ENCODE peak calls at places on chromosomes 16 and 17, in ten cellular contexts. T is aorta; B is fibroblast of lung; A is ovary; N is stomach; Q is CD4-positive, CD25-positive, alpha-beta regulatory T cell; C is A549; E is PC-3; F is CD8-positive, alpha-beta memory T cell; I is hepatocyte. V is an unnamed sample.
A peak's percentile ranks its signal among the peaks of the same experiment; 100 is the strongest.

GRCh38 chr16:54027126-54027922 is 259.3 kb downstream of the IRX3 start:
- DNase-seq in T (no peak), B (peak; percentile 91), A (no peak), N (no peak), Q (no peak), C (no peak), E (peak; percentile 6), F (no peak), I (no peak), V (no peak)

GRCh38 chr17:28261219-28261618 is 57.8 kb upstream of the TMEM97 start:
- DNase-seq in T (no peak), B (no peak), A (no peak), N (no peak), Q (no peak), C (no peak), E (no peak), F (no peak), I (no peak), V (no peak)

GRCh38 chr17:82392209-82392920 is 20.8 kb downstream of the UTS2R start:
- DNase-seq in T (no peak), B (no peak), A (no peak), N (no peak), Q (no peak), C (no peak), E (no peak), F (no peak), I (peak; percentile 2), V (no peak)

GRCh38 chr16:897701-898100 is 73.1 kb downstream of the LMF1 start:
- DNase-seq in T (no peak), B (no peak), A (no peak), N (no peak), Q (no peak), C (no peak), E (no peak), F (no peak), I (no peak), V (no peak)

GRCh38 chr16:65634291-65634690 is 512.4 kb upstream of the CDH11 start:
- DNase-seq in T (no peak), B (peak; percentile 32), A (no peak), N (no peak), Q (no peak), C (no peak), E (no peak), F (no peak), I (no peak), V (no peak)

GRCh38 chr16:72291531-72291981 is 119.6 kb upstream of the PMFBP1 start:
- DNase-seq in T (no peak), B (peak; percentile 96), A (no peak), N (no peak), Q (no peak), C (peak; percentile 53), E (peak; percentile 77), F (no peak), I (peak; percentile 44), V (no peak)

GRCh38 chr17:32943647-32944191 is 15.8 kb downstream of the TMEM98 start:
- DNase-seq in T (no peak), B (peak; percentile 72), A (no peak), N (no peak), Q (no peak), C (no peak), E (no peak), F (no peak), I (peak; percentile 80), V (no peak)

GRCh38 chr17:14143678-14144077 is 74.4 kb downstream of the COX10 start:
- DNase-seq in T (no peak), B (peak; percentile 30), A (no peak), N (peak; percentile 47), Q (no peak), C (no peak), E (no peak), F (no peak), I (no peak), V (no peak)

GRCh38 chr16:48846277-48846676 is 236.3 kb upstream of the N4BP1 start:
- DNase-seq in T (no peak), B (no peak), A (no peak), N (no peak), Q (no peak), C (no peak), E (no peak), F (no peak), I (no peak), V (no peak)

GRCh38 chr17:61183793-61184192 is 215.8 kb upstream of the TBX2 start:
- DNase-seq in T (no peak), B (no peak), A (no peak), N (no peak), Q (no peak), C (no peak), E (no peak), F (no peak), I (no peak), V (no peak)

GRCh38 chr17:83124871-83125514 is 45.6 kb downstream of the METRNL start:
- DNase-seq in T (peak; percentile 66), B (no peak), A (no peak), N (no peak), Q (no peak), C (no peak), E (no peak), F (peak; percentile 27), I (no peak), V (peak; percentile 11)

GRCh38 chr17:71934520-71934919 is 186.3 kb upstream of the SOX9 start:
- DNase-seq in T (no peak), B (no peak), A (no peak), N (no peak), Q (no peak), C (no peak), E (peak; percentile 74), F (no peak), I (no peak), V (no peak)

GRCh38 chr16:3030128-3030871 is 6.4 kb downstream of the BICDL2 start:
- DNase-seq in T (no peak), B (no peak), A (no peak), N (no peak), Q (no peak), C (no peak), E (no peak), F (no peak), I (no peak), V (no peak)

GRCh38 chr16:3028716-3029319 is 5.0 kb downstream of the THOC6 start:
- DNase-seq in T (no peak), B (no peak), A (no peak), N (no peak), Q (no peak), C (no peak), E (no peak), F (no peak), I (no peak), V (no peak)

GRCh38 chr16:3029499-3030127 is 5.8 kb downstream of the THOC6 start:
- DNase-seq in T (no peak), B (peak; percentile 36), A (no peak), N (no peak), Q (no peak), C (no peak), E (no peak), F (no peak), I (peak; percentile 10), V (no peak)

GRCh38 chr16:3032624-3033023 is 4.1 kb downstream of the BICDL2 start:
- DNase-seq in T (no peak), B (no peak), A (no peak), N (no peak), Q (no peak), C (no peak), E (no peak), F (no peak), I (no peak), V (no peak)

DNA sequence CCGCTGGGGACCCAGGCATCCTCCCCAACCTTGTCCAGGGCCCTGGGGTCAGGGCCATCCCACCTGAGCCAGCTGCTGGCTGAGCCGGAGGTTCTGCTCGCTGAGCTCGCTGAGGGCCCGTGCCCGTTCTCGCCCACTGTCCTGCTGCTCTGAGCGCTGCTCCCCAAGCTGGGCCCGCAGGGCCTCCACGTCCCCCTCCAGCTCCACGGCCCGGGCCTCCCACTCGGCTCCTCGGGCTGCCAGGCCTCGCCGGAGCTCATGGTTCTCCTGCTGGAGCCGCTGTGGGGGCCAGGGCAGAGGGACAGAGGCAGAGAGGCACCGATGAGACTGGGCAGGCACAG is 5.9 kb downstream of the BICDL2 start:
- DNase-seq in T (no peak), B (no peak), A (no peak), N (no peak), Q (no peak), C (no peak), E (no peak), F (no peak), I (no peak), V (no peak)
- H3K9me3 ChIP-seq in T (no peaks in the 10 kb centered on the region), B (no peaks in the 10 kb centered on the region), A (no peaks in the 10 kb centered on the region), N (no peaks in the 10 kb centered on the region), Q (no peaks in the 10 kb centered on the region), C (no peaks in the 10 kb centered on the region), E (no peaks in the 10 kb centered on the region), F (no peaks in the 10 kb centered on the region), I (no peaks in the 10 kb centered on the region), V (no peaks in the 10 kb centered on the region)

DNA sequence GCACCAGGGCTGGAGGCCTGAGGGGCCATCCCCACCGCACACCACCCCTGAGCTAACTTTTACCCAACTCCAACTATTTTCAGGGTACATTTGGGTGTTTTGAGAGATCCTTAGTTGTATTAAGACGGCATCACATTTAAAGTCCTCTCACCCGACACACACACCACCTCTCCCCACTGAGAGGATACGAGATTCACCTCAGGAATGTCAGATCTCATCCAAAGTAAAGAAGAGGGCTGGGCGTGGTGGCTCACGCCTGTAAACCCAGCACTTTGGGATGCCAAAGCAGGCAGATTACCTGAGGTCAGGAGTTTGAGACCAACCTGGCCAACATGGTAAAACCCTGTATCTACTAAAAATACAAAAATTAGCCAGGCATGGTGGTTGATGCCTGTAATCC is 88.4 kb downstream of the RBFOX3 start:
- DNase-seq in T (no peak), B (no peak), A (no peak), N (no peak), Q (no peak), C (no peak), E (peak; percentile 23), F (no peak), I (no peak), V (no peak)
- H3K9me3 ChIP-seq in T (no peaks in the 10 kb centered on the region), B (no peaks in the 10 kb centered on the region), A (no peaks in the 10 kb centered on the region), N (no peaks in the 10 kb centered on the region), Q (no peaks in the 10 kb centered on the region), C (no peaks in the 10 kb centered on the region), E (no peaks in the 10 kb centered on the region), F (no peaks in the 10 kb centered on the region), I (no peaks in the 10 kb centered on the region), V (no peaks in the 10 kb centered on the region)

GRCh38 chr17:5943232-5943631 is 126.9 kb upstream of the WSCD1 start:
- DNase-seq in T (no peak), B (no peak), A (no peak), N (no peak), Q (no peak), C (no peak), E (no peak), F (no peak), I (no peak), V (no peak)
- H3K9me3 ChIP-seq in T (no peaks in the 10 kb centered on the region), B (no peaks in the 10 kb centered on the region), A (no peaks in the 10 kb centered on the region), N (peaks cover 12% of the 10 kb centered on the region), Q (no peaks in the 10 kb centered on the region), C (peaks cover 2% of the 10 kb centered on the region), E (no peaks in the 10 kb centered on the region), F (no peaks in the 10 kb centered on the region), I (no peaks in the 10 kb centered on the region), V (no peaks in the 10 kb centered on the region)

DNA sequence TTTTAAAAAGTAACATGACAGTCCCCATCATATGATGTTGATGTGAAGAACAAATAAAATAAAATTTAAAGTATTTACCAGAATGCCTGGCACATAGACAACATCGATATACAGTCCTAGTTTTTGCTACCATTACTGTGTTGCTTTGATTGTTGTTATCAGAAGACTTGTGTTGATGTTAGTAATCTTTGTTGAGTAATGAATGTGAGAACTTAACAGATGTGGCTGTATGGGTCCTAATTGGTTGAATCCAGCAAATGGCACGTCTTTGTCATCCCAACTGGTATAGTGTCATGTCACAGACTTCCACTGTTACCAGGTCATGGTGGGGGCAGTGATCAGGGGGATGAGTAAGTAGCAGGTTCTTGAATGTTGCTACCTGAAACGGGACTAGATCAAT is 1151.4 kb upstream of the CDH8 start:
- DNase-seq in T (no peak), B (no peak), A (no peak), N (no peak), Q (no peak), C (no peak), E (no peak), F (no peak), I (no peak), V (no peak)
- H3K9me3 ChIP-seq in T (no peaks in the 10 kb centered on the region), B (no peaks in the 10 kb centered on the region), A (no peaks in the 10 kb centered on the region), N (no peaks in the 10 kb centered on the region), Q (no peaks in the 10 kb centered on the region), C (no peaks in the 10 kb centered on the region), E (no peaks in the 10 kb centered on the region), F (no peaks in the 10 kb centered on the region), I (no peaks in the 10 kb centered on the region), V (no peaks in the 10 kb centered on the region)

V was measured in T-helper 17 cell.